ENCODE peak calls at places on chromosomes 13 and 19, in seven cellular contexts. T, I, M, P, K, X and L are unnamed samples.

GRCh38 chr19:6890938-6891337 is 3.6 kb downstream of the ADGRE1 start:
- DNase-seq in T (no peak), I (no peak), M (no peak), P (no peak), K (no peak), X (no peak), L (no peak)

GRCh38 chr13:83613524-83613923 is 268.8 kb downstream of the SLITRK1 start:
- DNase-seq in T (no peak), I (no peak), M (no peak), P (no peak), K (no peak), X (no peak), L (no peak)

GRCh38 chr13:72651196-72651595 is 76.2 kb downstream of the MZT1 start:
- DNase-seq in T (no peak), I (no peak), M (no peak), P (peak), K (no peak), X (no peak), L (peak)

GRCh38 chr19:1556639-1557070 is 11.5 kb downstream of the MEX3D start:
- DNase-seq in T (no peak), I (no peak), M (no peak), P (no peak), K (no peak), X (no peak), L (no peak)

GRCh38 chr13:31199527-31199848 is 287 bp upstream of the B3GLCT start:
- DNase-seq in T (no peak), I (no peak), M (no peak), P (no peak), K (no peak), X (no peak), L (no peak)

GRCh38 chr13:78241278-78241919 is 322.8 kb upstream of the EDNRB start:
- DNase-seq in T (peak), I (peak), M (no peak), P (peak), K (no peak), X (peak), L (peak)

GRCh38 chr13:63026285-63026797 is 1610.7 kb upstream of the PCDH20 start:
- DNase-seq in T (no peak), I (no peak), M (no peak), P (no peak), K (no peak), X (no peak), L (no peak)

GRCh38 chr13:95492044-95492801 is 60.3 kb upstream of the CLDN10 start:
- DNase-seq in T (no peak), I (peak), M (no peak), P (no peak), K (peak), X (no peak), L (peak)

DNA sequence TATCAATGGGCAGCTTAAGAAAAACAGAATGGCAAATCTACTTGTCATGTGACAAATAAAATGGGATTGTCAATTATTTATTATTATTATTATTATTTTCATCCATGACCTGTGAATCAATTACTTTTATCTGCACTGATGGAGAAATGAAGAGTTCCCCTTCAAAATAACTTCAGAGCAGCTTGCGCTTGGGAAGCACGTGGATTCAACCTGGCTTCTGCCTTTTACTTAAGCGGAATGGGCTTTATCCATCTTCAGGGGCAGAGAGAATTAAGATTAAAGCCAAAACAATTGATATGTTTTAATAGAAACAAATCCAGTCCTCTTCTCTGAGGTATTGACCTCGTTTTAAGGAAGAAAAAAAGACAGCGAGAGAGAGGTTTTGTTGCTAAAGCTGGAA is 913 bp downstream of the SACS start:
- DNase-seq in T (no peak), I (no peak), M (no peak), P (no peak), K (no peak), X (no peak), L (no peak)
- H3K4me3 ChIP-seq in T (peak), I (peak), M (peak), P (peak), K (peak), X (no peak), L (peak)

DNA sequence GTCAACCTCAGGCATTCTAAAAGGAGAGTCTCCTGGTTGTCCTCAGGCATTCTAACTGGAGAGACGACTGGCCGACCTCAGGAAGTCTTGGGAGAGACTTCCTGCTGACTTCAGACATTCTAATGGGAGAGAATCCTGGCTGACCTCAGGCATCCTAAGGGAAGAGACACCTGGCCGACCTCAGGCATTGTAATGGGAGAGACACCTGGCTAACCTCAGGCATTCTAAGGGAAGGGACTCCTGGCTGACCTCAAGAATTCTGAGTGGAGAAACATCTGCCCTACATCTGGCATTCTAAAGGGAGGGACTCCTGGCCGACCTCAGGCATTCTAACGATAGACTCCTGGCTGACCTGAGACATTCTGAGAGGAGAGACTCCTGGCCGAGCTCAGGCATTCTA is 1353.3 kb downstream of the UQCRFS1 start:
- DNase-seq in T (no peak), I (no peak), M (no peak), P (no peak), K (no peak), X (no peak), L (no peak)
- H3K4me3 ChIP-seq in T (no peak), I (no peak), M (no peak), P (no peak), K (no peak), X (no peak), L (no peak)

GRCh38 chr19:28726533-28726932 is 486.4 kb downstream of the UQCRFS1 start:
- DNase-seq in T (no peak), I (no peak), M (no peak), P (no peak), K (no peak), X (no peak), L (no peak)

GRCh38 chr19:28731113-28731512 is 481.8 kb downstream of the UQCRFS1 start:
- DNase-seq in T (no peak), I (no peak), M (no peak), P (no peak), K (no peak), X (no peak), L (no peak)

GRCh38 chr19:28727835-28728159 is 485.2 kb downstream of the UQCRFS1 start:
- DNase-seq in T (no peak), I (no peak), M (no peak), P (no peak), K (no peak), X (no peak), L (no peak)

GRCh38 chr19:28731577-28731976 is 481.4 kb downstream of the UQCRFS1 start:
- DNase-seq in T (no peak), I (no peak), M (no peak), P (no peak), K (no peak), X (no peak), L (no peak)

DNA sequence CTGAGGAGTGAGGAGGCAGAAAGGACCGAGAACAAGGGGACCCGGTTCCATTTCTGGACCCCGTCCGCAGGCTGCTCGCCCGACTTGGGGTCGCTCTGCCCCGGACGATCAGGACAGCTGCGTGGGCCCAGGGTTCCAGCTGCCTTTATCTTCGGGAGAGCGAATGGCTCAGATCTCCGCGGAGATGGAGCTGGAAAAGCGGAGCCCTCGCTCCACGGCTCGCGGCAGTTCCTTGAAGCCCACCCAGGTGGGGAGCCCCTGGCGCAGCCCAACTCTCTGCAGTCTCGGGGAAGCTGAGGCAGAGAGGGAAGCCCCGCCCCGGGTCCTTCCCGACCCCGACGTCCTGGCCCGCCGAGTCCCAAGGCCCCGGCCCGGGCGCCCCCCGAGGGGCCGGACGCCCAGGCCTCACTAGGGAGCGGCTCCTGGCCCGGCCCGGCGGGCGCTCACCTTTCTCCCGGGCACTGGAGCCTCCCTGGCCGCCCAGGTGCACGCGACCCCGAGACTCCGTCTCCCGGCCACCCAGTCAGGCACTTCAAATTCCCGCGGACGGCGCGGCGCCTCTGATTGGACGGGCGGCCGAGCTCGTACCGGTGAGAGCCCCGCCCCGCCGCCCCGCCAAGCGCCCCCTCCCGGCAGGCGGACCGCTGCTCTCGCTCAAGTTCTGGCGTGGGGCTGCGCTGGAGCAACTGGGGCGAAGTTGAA is 485.7 kb downstream of the UQCRFS1 start:
- DNase-seq in T (no peak), I (no peak), M (no peak), P (peak), K (no peak), X (peak), L (no peak)
- H3K4me3 ChIP-seq in T (peak), I (no peak), M (peak), P (peak), K (peak), X (peak), L (no peak)

DNA sequence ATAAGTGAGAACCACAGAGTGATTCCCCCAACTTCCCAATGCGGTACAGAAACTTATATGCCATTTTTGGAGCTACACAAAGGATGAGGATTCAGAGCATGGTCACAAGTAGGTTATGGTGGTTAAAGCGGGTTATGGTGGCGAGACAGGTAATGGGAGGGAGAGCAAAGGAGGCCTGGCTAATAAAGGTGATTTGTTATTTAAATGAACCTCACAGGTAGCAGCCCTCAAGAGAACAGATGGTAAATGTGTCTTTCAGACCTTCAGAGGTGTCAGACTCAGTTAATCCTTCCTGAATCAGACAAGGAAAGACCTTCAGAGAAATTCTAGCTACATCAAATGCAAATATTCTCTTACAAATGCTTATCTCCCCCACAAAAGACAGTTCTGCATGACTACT is 1971.4 kb downstream of the OLFM4 start:
- DNase-seq in T (no peak), I (no peak), M (no peak), P (no peak), K (no peak), X (no peak), L (no peak)
- H3K4me3 ChIP-seq in T (no peak), I (no peak), M (no peak), P (no peak), K (no peak), X (no peak), L (no peak)

GRCh38 chr13:36430247-36431203 is 1.8 kb upstream of the CCNA1 start:
- DNase-seq in T (no peak), I (no peak), M (peak), P (peak), K (peak), X (no peak), L (no peak)

GRCh38 chr13:36432106-36432544 is at the start of gene CCNA1:
- DNase-seq in T (no peak), I (peak), M (no peak), P (peak), K (peak), X (no peak), L (peak)

GRCh38 chr13:36436811-36437210 is 4.5 kb downstream of the CCNA1 start:
- DNase-seq in T (no peak), I (no peak), M (no peak), P (no peak), K (no peak), X (no peak), L (no peak)

GRCh38 chr13:36428083-36428482 is 4.2 kb upstream of the CCNA1 start:
- DNase-seq in T (peak), I (no peak), M (no peak), P (peak), K (no peak), X (peak), L (peak)

DNA sequence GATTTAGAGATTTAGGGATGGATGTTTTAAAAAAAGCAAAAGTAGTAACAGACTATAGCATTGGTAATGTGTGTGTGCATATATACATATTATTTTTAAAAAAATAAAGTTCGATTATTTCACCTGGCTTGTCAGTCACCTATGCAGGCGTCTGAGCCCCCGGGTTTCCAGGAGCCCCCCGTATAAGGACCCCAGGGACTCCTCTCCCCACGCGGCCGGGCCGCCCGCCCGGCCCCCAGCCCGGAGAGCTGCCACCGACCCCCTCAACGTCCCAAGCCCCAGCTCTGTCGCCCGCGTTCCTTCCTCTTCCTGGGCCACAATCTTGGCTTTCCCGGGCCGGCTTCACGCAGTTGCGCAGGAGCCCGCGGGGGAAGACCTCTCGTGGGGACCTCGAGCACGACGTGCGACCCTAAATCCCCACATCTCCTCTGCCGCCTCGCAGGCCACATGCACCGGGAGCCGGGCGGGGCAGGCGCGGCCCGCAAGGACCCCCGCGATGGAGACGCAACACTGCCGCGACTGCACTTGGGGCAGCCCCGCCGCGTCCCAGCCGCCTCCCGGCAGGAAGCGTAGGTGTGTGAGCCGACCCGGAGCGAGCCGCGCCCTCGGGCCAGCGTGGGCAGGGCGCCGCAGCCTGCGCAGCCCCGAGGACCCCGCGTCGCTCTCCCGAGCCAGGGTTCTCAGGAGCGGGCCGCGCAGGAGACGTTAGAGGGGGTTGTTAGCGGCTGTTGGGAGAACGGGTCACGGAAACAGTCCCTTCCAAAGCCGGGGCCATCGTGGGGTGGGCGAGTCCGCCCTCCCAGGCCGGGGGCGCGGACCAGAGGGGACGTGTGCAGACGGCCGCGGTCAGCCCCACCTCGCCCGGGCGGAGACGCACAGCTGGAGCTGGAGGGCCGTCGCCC is 840 bp upstream of the CCNA1 start:
- DNase-seq in T (no peak), I (no peak), M (no peak), P (no peak), K (no peak), X (no peak), L (no peak)
- H3K4me3 ChIP-seq in T (peak), I (peak), M (peak), P (peak), K (peak), X (peak), L (peak)

DNA sequence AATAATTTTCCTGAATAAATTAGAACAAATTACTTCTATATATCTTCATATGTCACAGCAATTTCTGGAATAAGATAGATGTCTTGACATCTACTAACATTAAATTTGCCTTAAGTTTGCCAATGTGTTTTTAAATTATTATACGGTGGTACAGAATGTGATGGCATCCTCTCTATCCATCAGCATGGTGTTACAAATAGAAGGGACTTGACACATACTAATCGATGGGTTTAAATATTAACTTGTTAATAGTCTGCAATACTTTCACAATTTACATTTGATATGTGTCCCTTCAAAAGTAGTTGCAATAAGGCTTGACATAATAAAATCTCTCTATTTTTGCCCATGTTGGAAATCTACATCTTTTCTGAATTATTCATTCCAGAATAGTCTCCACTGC is 65.1 kb upstream of the PRR20A start:
- DNase-seq in T (no peak), I (no peak), M (no peak), P (no peak), K (no peak), X (no peak), L (no peak)
- H3K4me3 ChIP-seq in T (no peak), I (no peak), M (no peak), P (no peak), K (no peak), X (no peak), L (no peak)

GRCh38 chr19:12596485-12596884 is 14.1 kb downstream of the ZNF490 start:
- DNase-seq in T (no peak), I (no peak), M (no peak), P (no peak), K (no peak), X (no peak), L (no peak)

GRCh38 chr19:12597594-12597993 is 13.0 kb downstream of the ZNF490 start:
- DNase-seq in T (no peak), I (no peak), M (no peak), P (no peak), K (no peak), X (no peak), L (no peak)

DNA sequence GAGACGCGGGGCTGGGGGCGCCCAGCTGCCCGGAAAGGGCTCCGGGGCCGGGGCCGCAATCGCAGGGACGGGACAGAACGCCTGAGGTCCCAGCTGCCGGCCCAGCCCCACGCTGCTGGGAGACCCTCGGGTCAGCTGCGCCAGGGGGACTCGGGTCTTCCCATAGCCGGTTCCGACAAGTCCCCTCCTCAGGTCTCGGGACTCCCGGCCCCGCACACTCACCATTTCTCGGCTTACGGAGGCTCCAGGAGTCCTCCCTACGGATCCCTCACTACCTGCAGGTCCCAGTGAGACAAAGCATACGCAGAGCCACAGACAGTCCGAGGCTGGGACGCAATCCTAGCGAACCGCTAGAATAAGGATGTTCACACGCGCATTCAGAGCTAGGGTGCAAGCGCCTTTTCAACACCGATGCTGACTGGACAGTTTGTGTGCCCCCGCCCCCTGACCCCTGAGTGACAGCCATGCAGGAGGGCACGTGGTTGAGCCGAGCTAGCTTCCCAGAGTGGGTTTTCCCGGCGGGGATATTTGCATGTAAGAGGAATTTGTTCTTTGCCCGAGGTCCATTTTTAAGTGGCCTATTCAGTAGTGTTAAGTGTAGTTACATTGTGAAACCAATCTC is 13.6 kb downstream of the ZNF490 start:
- DNase-seq in T (no peak), I (no peak), M (no peak), P (no peak), K (no peak), X (no peak), L (no peak)
- H3K4me3 ChIP-seq in T (no peak), I (no peak), M (no peak), P (no peak), K (no peak), X (no peak), L (no peak)

DNA sequence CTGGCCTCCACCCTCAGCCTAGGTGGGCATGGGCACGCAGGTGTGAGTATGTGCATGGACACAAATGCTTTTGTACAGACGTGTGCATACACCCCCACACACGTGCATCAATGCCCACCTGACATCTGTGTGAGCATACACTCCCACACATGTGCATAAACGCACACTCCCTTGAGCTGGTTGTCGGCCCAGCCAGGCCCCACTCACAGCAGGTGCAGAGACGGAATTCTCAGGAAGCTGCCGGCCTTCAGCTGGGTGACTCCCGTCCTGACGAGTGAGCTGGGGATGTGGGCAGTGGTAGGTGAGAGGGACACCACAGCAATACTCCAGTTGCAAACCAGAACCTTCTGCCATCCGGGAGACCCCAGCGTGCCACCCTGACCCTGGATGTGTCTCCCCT is 1.0 kb downstream of the LGI4 start:
- DNase-seq in T (no peak), I (no peak), M (no peak), P (no peak), K (no peak), X (no peak), L (no peak)
- H3K4me3 ChIP-seq in T (no peak), I (no peak), M (no peak), P (no peak), K (peak), X (no peak), L (no peak)

GRCh38 chr19:3465552-3465951 is 14.8 kb downstream of the SMIM24 start:
- DNase-seq in T (no peak), I (no peak), M (peak), P (no peak), K (no peak), X (no peak), L (no peak)

GRCh38 chr19:3466630-3467029 is 13.7 kb downstream of the SMIM24 start:
- DNase-seq in T (no peak), I (no peak), M (no peak), P (no peak), K (no peak), X (no peak), L (no peak)

GRCh38 chr19:3463039-3463958 is 17.0 kb downstream of the SMIM24 start:
- DNase-seq in T (no peak), I (no peak), M (peak), P (no peak), K (no peak), X (no peak), L (no peak)

GRCh38 chr19:3463959-3464796 is 16.1 kb downstream of the SMIM24 start:
- DNase-seq in T (no peak), I (no peak), M (peak), P (no peak), K (no peak), X (no peak), L (no peak)

GRCh38 chr19:3464797-3465235 is 15.5 kb downstream of the SMIM24 start:
- DNase-seq in T (no peak), I (no peak), M (no peak), P (no peak), K (no peak), X (no peak), L (no peak)
- H3K4me3 ChIP-seq in T (no peak), I (no peak), M (no peak), P (no peak), K (no peak), X (no peak), L (no peak)